ENCODE peak calls at places on chromosome 1, in eight cellular contexts. C is heart right ventricle; G is IMR-90; E is Panc1; I is fibroblast of lung; D is upper lobe of right lung; N is CD4-positive, alpha-beta T cell; A is left lung. X is an unnamed sample.

GRCh38 chr1:238409191-238409846 is 518.6 kb upstream of the ZP4 start:
- DNase-seq in D (no peak), A (no peak), E (no peak), N (no peak), G (peak), C (peak), I (peak), X (no peak)

GRCh38 chr1:209610378-209610905 is 26.9 kb downstream of the CAMK1G start:
- DNase-seq in C (no peak), I (no peak), N (no peak), D (peak), A (no peak), G (no peak), E (no peak), X (no peak)

GRCh38 chr1:245751671-245752070 is 596.9 kb downstream of the KIF26B start:
- DNase-seq in E (no peak), N (no peak), D (no peak), C (no peak), I (no peak), A (no peak), G (no peak), X (no peak)

GRCh38 chr1:191882870-191883269 is 275.4 kb upstream of the RGS18 start:
- DNase-seq in A (no peak), E (no peak), I (no peak), G (no peak), D (no peak), C (no peak), N (no peak), X (no peak)

GRCh38 chr1:53557830-53558784 is 98.9 kb downstream of the DMRTB1 start:
- DNase-seq in E (no peak), D (peak), G (no peak), I (no peak), C (no peak), N (no peak), A (peak), X (no peak)

GRCh38 chr1:156284112-156284511 is at the start of gene TMEM79:
- DNase-seq in D (no peak), E (no peak), C (no peak), A (no peak), I (no peak), N (no peak), G (no peak), X (no peak)

GRCh38 chr1:33094971-33095604 is 14.1 kb downstream of the AZIN2 start:
- DNase-seq in C (peak), E (peak), D (no peak), I (peak), A (no peak), G (peak), N (peak), X (peak)

GRCh38 chr1:75672528-75673393 is 51.7 kb upstream of the ACADM start:
- DNase-seq in G (peak), E (no peak), I (peak), A (no peak), C (no peak), D (no peak), N (no peak), X (peak)

GRCh38 chr1:5514519-5515183 is 477.6 kb downstream of the NPHP4 start:
- DNase-seq in D (peak), N (peak), I (peak), G (peak), A (peak), E (peak), C (peak), X (no peak)

GRCh38 chr1:112318263-112318662 is 77.8 kb upstream of the CTTNBP2NL start:
- DNase-seq in E (no peak), G (no peak), A (no peak), N (no peak), C (no peak), I (no peak), D (no peak), X (no peak)

GRCh38 chr1:112318698-112319370 is 77.2 kb upstream of the CTTNBP2NL start:
- DNase-seq in I (peak), N (no peak), D (no peak), E (no peak), A (no peak), G (no peak), C (no peak), X (no peak)

GRCh38 chr1:112319371-112320034 is 76.5 kb upstream of the CTTNBP2NL start:
- DNase-seq in I (no peak), E (no peak), G (no peak), A (no peak), C (no peak), N (no peak), D (no peak), X (no peak)

GRCh38 chr1:112322018-112322417 is 74.0 kb upstream of the CTTNBP2NL start:
- DNase-seq in G (no peak), C (peak), N (no peak), E (no peak), I (no peak), D (no peak), A (no peak), X (no peak)

GRCh38 chr1:112320035-112320429 is 76.0 kb upstream of the CTTNBP2NL start:
- DNase-seq in C (no peak), A (no peak), N (no peak), G (no peak), I (no peak), E (no peak), D (no peak), X (no peak)
- H3K27ac ChIP-seq in C (no peak), A (no peak), N (no peak), G (no peak), I (no peak), E (no peak), D (no peak), X (no peak)

GRCh38 chr1:19754482-19754881 is 45.2 kb downstream of the TMCO4 start:
- DNase-seq in G (no peak), I (no peak), A (no peak), E (no peak), N (no peak), D (peak), C (no peak), X (no peak)
- H3K27ac ChIP-seq in G (no peak), I (no peak), A (no peak), E (no peak), N (no peak), D (no peak), C (no peak), X (no peak)

DNA sequence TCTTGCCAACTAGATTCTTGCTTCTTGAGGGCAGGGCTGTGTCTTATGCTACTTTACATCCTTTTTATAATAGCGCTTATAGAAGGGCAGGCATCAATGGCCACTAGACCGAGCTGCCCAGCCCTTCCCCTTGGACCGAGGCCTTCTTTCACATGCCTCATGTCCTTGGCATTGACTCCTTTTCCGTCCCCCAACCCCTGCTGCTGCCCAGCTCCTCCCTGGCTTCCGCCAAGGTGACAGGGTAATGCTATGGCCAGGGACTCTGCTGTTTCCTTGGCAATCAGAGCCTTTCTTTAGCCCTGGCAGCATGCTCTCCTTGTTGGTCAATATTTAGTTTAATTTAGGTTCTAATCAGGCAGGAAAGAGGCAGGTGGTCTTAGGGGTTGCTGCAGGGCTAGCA is 48.2 kb downstream of the DDX20 start:
- DNase-seq in C (no peak), G (no peak), A (no peak), E (no peak), N (no peak), D (no peak), I (no peak), X (no peak)
- H3K27ac ChIP-seq in C (no peak), G (no peak), A (no peak), E (no peak), N (no peak), D (no peak), I (no peak), X (no peak)

GRCh38 chr1:119010201-119010600 is 22.1 kb upstream of the TBX15 start:
- DNase-seq in G (peak), C (no peak), D (no peak), E (no peak), N (no peak), A (no peak), I (no peak), X (no peak)
- H3K27ac ChIP-seq in G (no peak), C (no peak), D (no peak), E (no peak), N (no peak), A (no peak), I (no peak), X (no peak)

GRCh38 chr1:9149837-9150581 is 21.1 kb upstream of the GPR157 start:
- DNase-seq in N (no peak), C (peak), I (no peak), D (peak), A (peak), G (no peak), E (no peak), X (no peak)
- H3K27ac ChIP-seq in N (no peak), C (peak), I (peak), D (peak), A (peak), G (no peak), E (no peak), X (no peak)

DNA sequence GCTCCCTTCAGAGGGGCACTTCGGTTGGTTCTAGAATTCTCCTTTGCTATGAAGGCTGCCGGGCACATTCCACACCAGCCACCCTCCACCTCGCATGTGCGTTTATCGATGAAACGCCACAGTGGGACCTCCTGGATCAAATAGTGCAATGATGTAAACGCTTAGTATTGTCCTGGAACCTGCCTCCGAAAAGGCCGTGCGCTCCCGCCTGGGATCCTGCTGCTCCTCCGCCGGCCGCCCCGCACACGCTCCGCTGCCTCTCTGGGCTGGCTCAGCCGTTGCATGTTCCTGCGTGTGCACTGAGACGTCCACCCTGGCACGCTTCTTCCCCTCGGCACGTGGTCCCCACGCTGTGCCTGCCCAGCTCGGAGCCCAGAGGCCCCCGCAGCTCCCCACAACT is 4.0 kb upstream of the TNFRSF14 start:
- DNase-seq in N (no peak), A (no peak), I (no peak), E (no peak), D (no peak), G (no peak), C (no peak), X (no peak)
- H3K27ac ChIP-seq in N (no peak), A (no peak), I (no peak), E (no peak), D (no peak), G (no peak), C (peak), X (no peak)

GRCh38 chr1:7300893-7301292 is 470.2 kb upstream of the VAMP3 start:
- DNase-seq in C (no peak), N (no peak), I (peak), D (no peak), A (no peak), E (peak), G (peak), X (no peak)
- H3K27ac ChIP-seq in C (no peak), N (no peak), I (peak), D (no peak), A (no peak), E (peak), G (no peak), X (no peak)

GRCh38 chr1:231981675-231982074 is 355.1 kb downstream of the DISC1 start:
- DNase-seq in G (no peak), C (no peak), E (no peak), I (no peak), N (no peak), D (no peak), A (no peak), X (no peak)
- H3K27ac ChIP-seq in G (no peak), C (no peak), E (no peak), I (no peak), N (no peak), D (no peak), A (no peak), X (no peak)

GRCh38 chr1:31702836-31703404 is 897 bp downstream of the COL16A1 start:
- DNase-seq in G (peak), D (no peak), C (no peak), N (no peak), A (no peak), E (no peak), I (no peak), X (no peak)
- H3K27ac ChIP-seq in G (peak), D (no peak), C (peak), N (no peak), A (no peak), E (peak), I (peak), X (no peak)

GRCh38 chr1:207032528-207033017 is at the start of gene C1orf116:
- DNase-seq in E (no peak), N (no peak), G (no peak), D (peak), C (no peak), I (no peak), A (no peak), X (peak)
- H3K27ac ChIP-seq in E (no peak), N (no peak), G (no peak), D (peak), C (no peak), I (no peak), A (peak), X (no peak)